ENCODE peak calls at places on chromosomes 4 and X, in seven cellular contexts. I is HFFc6, K is MCF 10A, C is CD14-positive monocyte, W is HT1080, B is GM03348, G is adipocyte. S is an unnamed sample.

GRCh38 chr4:99209671-99210070 is 9.4 kb downstream of the ADH6 start:
- DNase-seq in I (peak; percentile 1), K (no peak), C (no peak), W (no peak), B (peak; percentile 37), G (peak; percentile 37), S (peak; percentile 26)

GRCh38 chrX:115592997-115593734 is 32.2 kb downstream of the PLS3 start:
- DNase-seq in I (no peak), K (peak; percentile 56), C (no peak), W (peak; percentile 70), B (no peak), G (no peak), S (peak; percentile 67)

GRCh38 chr4:8050555-8051206 is 107.9 kb downstream of the ABLIM2 start:
- DNase-seq in I (no peak), K (peak; percentile 25), C (no peak), W (no peak), B (no peak), G (peak; percentile 26), S (no peak)

GRCh38 chr4:79197275-79198009 is 128.4 kb downstream of the NAA11 start:
- DNase-seq in I (no peak), K (no peak), C (no peak), W (no peak), B (no peak), G (no peak), S (no peak)

GRCh38 chrX:154470434-154470833 is 8.6 kb downstream of the LAGE3 start:
- DNase-seq in I (no peak), K (no peak), C (no peak), W (no peak), B (no peak), G (no peak), S (no peak)

GRCh38 chr4:185589067-185589844 is 53.9 kb upstream of the PDLIM3 start:
- DNase-seq in I (peak; percentile 68), K (peak; percentile 29), C (no peak), W (peak; percentile 88), B (no peak), G (peak; percentile 73), S (no peak)

GRCh38 chr4:8696369-8697127 is 104.0 kb downstream of the CPZ start:
- DNase-seq in I (no peak), K (no peak), C (no peak), W (no peak), B (no peak), G (no peak), S (no peak)

GRCh38 chrX:39821011-39821708 is 276.6 kb downstream of the BCOR start:
- DNase-seq in I (no peak), K (no peak), C (no peak), W (no peak), B (peak; percentile 60), G (peak; percentile 53), S (peak; percentile 7)

GRCh38 chr4:139665690-139666529 is at the start of gene MGST2:
- DNase-seq in I (peak; percentile 68), K (peak; percentile 65), C (no peak), W (no peak), B (peak; percentile 82), G (peak; percentile 65), S (peak; percentile 14)

GRCh38 chr4:94412019-94413017 is 39.4 kb upstream of the PDLIM5 start:
- DNase-seq in I (peak; percentile 58), K (peak; percentile 94), C (no peak), W (peak; percentile 48), B (peak; percentile 68), G (peak; percentile 71), S (peak; percentile 62)

GRCh38 chr4:156193800-156194199 is 240.1 kb upstream of the CTSO start:
- DNase-seq in I (no peak), K (peak; percentile 64), C (no peak), W (no peak), B (no peak), G (no peak), S (no peak)

GRCh38 chr4:182764137-182764536 is 153.0 kb downstream of the DCTD start:
- DNase-seq in I (peak; percentile 30), K (no peak), C (no peak), W (peak; percentile 34), B (peak; percentile 15), G (no peak), S (peak; percentile 6)

GRCh38 chr4:173504181-173504503 is 25.9 kb downstream of the HAND2 start:
- DNase-seq in I (no peak), K (no peak), C (no peak), W (no peak), B (no peak), G (no peak), S (no peak)

GRCh38 chr4:154164931-154165839 is 326.4 kb downstream of the DCHS2 start:
- DNase-seq in I (peak; percentile 95), K (peak; percentile 93), C (no peak), W (peak; percentile 99), B (peak; percentile 82), G (peak; percentile 87), S (peak; percentile 27)

GRCh38 chrX:627995-628394 is 2.6 kb upstream of the SHOX start:
- DNase-seq in I (no peak), K (no peak), C (no peak), W (no peak), B (no peak), G (no peak), S (no peak)

GRCh38 chr4:83558693-83559092 is 22.8 kb downstream of the GPAT3 start:
- DNase-seq in I (peak; percentile 12), K (no peak), C (no peak), W (peak; percentile 57), B (peak; percentile 48), G (peak; percentile 54), S (peak; percentile 18)

GRCh38 chr4:152389359-152389758 is 146.5 kb downstream of the FBXW7 start:
- DNase-seq in I (no peak), K (no peak), C (no peak), W (no peak), B (no peak), G (no peak), S (no peak)

GRCh38 chr4:142500966-142501365 is 345.1 kb downstream of the INPP4B start:
- DNase-seq in I (no peak), K (no peak), C (no peak), W (no peak), B (no peak), G (no peak), S (no peak)

GRCh38 chrX:15789979-15790765 is at the start of gene ZRSR2:
- DNase-seq in I (peak; percentile 66), K (peak; percentile 84), C (peak; percentile 57), W (peak; percentile 75), B (peak; percentile 92), G (peak; percentile 93), S (peak; percentile 64)